ENCODE peak calls at places on chromosomes 1 and 21, in seven cellular contexts. O is H1, H is HepG2, P is SK-N-SH, N is K562, Y is HCT116, J is GM12878. D is an unnamed sample.
A peak's percentile ranks its signal among the peaks of the same experiment; 100 is the strongest.

GRCh38 chr1:35226546-35226945 is 33.6 kb upstream of the SFPQ start:
- DNase-seq in O (no peak), H (no peak), P (no peak), N (no peak), Y (no peak), J (no peak), D (no peak)

GRCh38 chr1:234262754-234263105 is 110.5 kb upstream of the COA6 start:
- DNase-seq in O (no peak), H (peak; percentile 23), P (no peak), N (no peak), Y (no peak), J (no peak), D (no peak)

GRCh38 chr1:183070234-183070922 is 47.2 kb downstream of the LAMC1 start:
- DNase-seq in O (no peak), H (no peak), P (no peak), N (no peak), Y (no peak), J (no peak), D (no peak)

GRCh38 chr1:172135923-172136610 is 284.4 kb upstream of the C1orf105 start:
- DNase-seq in O (no peak), H (no peak), P (no peak), N (no peak), Y (no peak), J (no peak), D (peak; percentile 57)

GRCh38 chr1:12148958-12149790 is 17.6 kb upstream of the TNFRSF1B start:
- DNase-seq in O (no peak), H (no peak), P (no peak), N (no peak), Y (no peak), J (no peak), D (no peak)

GRCh38 chr1:156346636-156347035 is 8.3 kb downstream of the TSACC start:
- DNase-seq in O (no peak), H (no peak), P (no peak), N (no peak), Y (no peak), J (no peak), D (no peak)

GRCh38 chr1:178609015-178609414 is 96.1 kb downstream of the TEX35 start:
- DNase-seq in O (no peak), H (no peak), P (no peak), N (no peak), Y (no peak), J (no peak), D (no peak)

GRCh38 chr1:111618081-111618480 is 1.5 kb upstream of the RAP1A start:
- DNase-seq in O (no peak), H (no peak), P (no peak), N (no peak), Y (no peak), J (no peak), D (no peak)

GRCh38 chr1:229058716-229059115 is 212.2 kb upstream of the RAB4A start:
- DNase-seq in O (no peak), H (no peak), P (peak; percentile 81), N (no peak), Y (no peak), J (no peak), D (no peak)

GRCh38 chr1:227919916-227920315 is 27.8 kb downstream of the WNT9A start:
- DNase-seq in O (no peak), H (no peak), P (peak; percentile 87), N (peak; percentile 35), Y (no peak), J (no peak), D (no peak)

GRCh38 chr1:86741947-86742572 is 37.7 kb downstream of the SH3GLB1 start:
- DNase-seq in O (no peak), H (peak; percentile 13), P (peak; percentile 21), N (peak; percentile 57), Y (peak; percentile 34), J (no peak), D (no peak)

GRCh38 chr21:38800924-38801744 is 4.6 kb upstream of the ETS2 start:
- DNase-seq in O (no peak), H (no peak), P (no peak), N (peak; percentile 49), Y (no peak), J (no peak), D (no peak)
- TF ChIP-seq SIN3A in O (no peak), H (no peak), P (no peak), N (no peak), Y (no peak), J (no peak), D (no peak)

GRCh38 chr1:207463571-207463970 is 9.4 kb downstream of the CR2 start:
- DNase-seq in O (no peak), H (no peak), P (no peak), N (no peak), Y (no peak), J (no peak), D (no peak)

GRCh38 chr1:207461649-207462048 is 7.5 kb downstream of the CR2 start:
- DNase-seq in O (no peak), H (no peak), P (no peak), N (no peak), Y (no peak), J (no peak), D (no peak)

GRCh38 chr1:207463021-207463420 is 8.9 kb downstream of the CR2 start:
- DNase-seq in O (no peak), H (no peak), P (no peak), N (no peak), Y (no peak), J (no peak), D (no peak)

GRCh38 chr1:207459008-207459407 is 4.9 kb downstream of the CR2 start:
- DNase-seq in O (no peak), H (no peak), P (no peak), N (no peak), Y (no peak), J (no peak), D (no peak)

GRCh38 chr1:207462535-207462934 is 8.4 kb downstream of the CR2 start:
- DNase-seq in O (no peak), H (no peak), P (no peak), N (no peak), Y (no peak), J (no peak), D (no peak)
- H3K4me3 ChIP-seq in O (no peak overlapping the region), H (no peak overlapping the region), P (no peak overlapping the region), N (no peak overlapping the region), Y (no peak overlapping the region), J (no peak overlapping the region), D (no peak overlapping the region)

GRCh38 chr1:77415585-77415984 is 133.8 kb downstream of the AK5 start:
- DNase-seq in O (no peak), H (no peak), P (no peak), N (no peak), Y (no peak), J (no peak), D (no peak)

GRCh38 chr1:77412069-77412793 is 130.4 kb downstream of the AK5 start:
- DNase-seq in O (no peak), H (no peak), P (no peak), N (no peak), Y (no peak), J (no peak), D (peak; percentile 27)

GRCh38 chr1:77412794-77413530 is 131.1 kb downstream of the AK5 start:
- DNase-seq in O (no peak), H (no peak), P (no peak), N (no peak), Y (no peak), J (no peak), D (no peak)

GRCh38 chr1:77413541-77414335 is 131.9 kb downstream of the AK5 start:
- DNase-seq in O (no peak), H (no peak), P (no peak), N (no peak), Y (no peak), J (peak; percentile 34), D (no peak)

DNA sequence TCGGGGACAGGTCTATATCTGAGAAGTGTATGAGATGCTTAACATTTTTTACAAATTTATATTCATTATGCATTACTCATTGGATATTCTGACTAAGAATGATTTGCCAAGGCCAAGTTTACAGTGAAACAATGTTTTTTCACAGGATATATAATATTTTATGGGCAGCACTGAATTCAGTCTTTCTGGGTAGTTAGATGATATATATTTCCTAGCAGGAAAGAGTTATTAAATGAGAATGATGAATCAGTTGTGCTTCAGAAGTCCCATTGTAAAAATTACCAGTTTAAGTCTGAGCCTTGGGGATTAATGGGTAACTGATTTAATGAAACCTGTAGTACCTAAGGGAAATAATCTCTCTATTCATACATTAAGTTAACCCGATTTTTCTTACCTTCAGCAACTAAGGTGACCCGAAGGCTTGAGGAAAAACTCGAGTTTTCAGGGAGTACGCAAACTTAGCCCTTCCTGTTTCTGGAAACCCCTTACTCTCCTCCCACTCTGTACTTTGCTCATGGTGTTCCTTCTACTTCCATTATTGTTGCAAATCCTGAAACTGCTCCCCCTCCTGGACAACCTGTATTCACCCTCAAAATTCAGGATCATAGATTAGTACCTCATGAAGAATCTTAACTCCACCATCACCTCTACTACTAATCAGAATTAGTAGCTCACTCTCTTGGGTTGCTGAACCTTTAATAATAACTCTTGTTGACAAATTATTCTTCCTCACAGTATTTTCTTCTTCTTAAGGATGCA is 135.1 kb downstream of the AK5 start:
- DNase-seq in O (no peak), H (peak; percentile 14), P (peak; percentile 12), N (peak; percentile 37), Y (peak; percentile 48), J (no peak), D (no peak)
- TF ChIP-seq SIN3A in O (no peak), H (no peak), P (no peak), N (no peak), Y (no peak), J (no peak), D (no peak)

GRCh38 chr1:21018673-21019072 is 158.0 kb downstream of the EIF4G3 start:
- DNase-seq in O (no peak), H (no peak), P (no peak), N (no peak), Y (no peak), J (no peak), D (no peak)

GRCh38 chr1:21021311-21021710 is 155.4 kb downstream of the EIF4G3 start:
- DNase-seq in O (no peak), H (no peak), P (no peak), N (no peak), Y (no peak), J (no peak), D (no peak)

GRCh38 chr1:21024918-21025317 is 151.8 kb downstream of the EIF4G3 start:
- DNase-seq in O (no peak), H (no peak), P (peak; percentile 30), N (no peak), Y (no peak), J (no peak), D (no peak)

GRCh38 chr1:21020151-21020550 is 156.5 kb downstream of the EIF4G3 start:
- DNase-seq in O (no peak), H (no peak), P (no peak), N (no peak), Y (no peak), J (no peak), D (no peak)

DNA sequence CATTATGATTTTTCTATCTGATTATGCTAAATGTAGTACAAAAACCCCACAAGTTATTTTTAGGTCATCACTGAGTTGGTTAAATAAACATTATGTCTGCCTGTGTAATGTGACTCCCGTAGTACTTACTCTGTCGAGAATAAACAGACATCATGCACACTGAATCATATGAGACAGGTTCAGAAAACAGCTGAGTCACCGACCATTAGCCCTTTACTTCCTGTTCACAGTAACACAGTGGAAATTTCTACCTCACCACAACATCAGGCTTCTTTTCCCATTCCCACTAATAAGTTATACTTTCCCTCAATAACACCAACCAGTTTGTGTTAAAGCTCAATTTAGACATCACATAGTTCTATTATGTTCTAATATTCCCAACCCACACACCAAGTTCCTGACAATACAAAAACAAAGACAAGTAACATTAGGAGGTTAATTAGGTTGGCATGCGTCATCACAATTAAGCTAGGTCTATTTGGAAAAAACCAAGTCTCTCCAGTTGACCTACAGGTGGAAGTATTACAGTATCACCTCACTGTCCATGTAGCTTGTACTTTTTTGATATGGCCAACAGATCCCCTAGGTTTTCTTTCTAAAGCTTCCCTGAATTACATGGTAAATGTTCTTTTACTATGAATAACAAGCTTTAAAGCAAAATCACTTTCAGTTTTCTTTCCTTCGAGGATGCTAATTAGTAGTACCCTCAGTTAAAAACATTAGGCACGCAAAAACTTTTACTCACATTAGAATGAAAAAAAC is 154.2 kb downstream of the EIF4G3 start:
- DNase-seq in O (no peak), H (peak; percentile 98), P (peak; percentile 61), N (peak; percentile 96), Y (peak; percentile 95), J (peak; percentile 81), D (peak; percentile 98)
- H3K4me3 ChIP-seq in O (no peak overlapping the region), H (no peak overlapping the region), P (peak overlapping the region; percentile 9), N (no peak overlapping the region), Y (peak overlapping the region; percentile 3), J (peak overlapping the region; percentile 24), D (no peak overlapping the region)